ENCODE peak calls at places on chromosome 21, in seven cellular contexts. One of them, this sample, is unnamed.

GRCh38 chr21:27570306-27570868 is 603.5 kb upstream of the ADAMTS5 start:
- DNase-seq in K562: no peak
- DNase-seq in GM12878: no peak
- DNase-seq in H1: no peak
- DNase-seq in HCT116: no peak
- DNase-seq in HepG2: no peak
- DNase-seq in SK-N-SH: no peak
- DNase-seq in this sample: no peak

GRCh38 chr21:43021191-43021590 is 46.8 kb downstream of the PKNOX1 start:
- DNase-seq in HCT116: no peak
- DNase-seq in GM12878: no peak
- DNase-seq in K562: no peak
- DNase-seq in HepG2: no peak
- DNase-seq in H1: no peak
- DNase-seq in SK-N-SH: no peak
- DNase-seq in this sample: no peak

GRCh38 chr21:44758781-44759627 is 42.6 kb downstream of the UBE2G2 start:
- DNase-seq in H1: no peak
- DNase-seq in K562: no peak
- DNase-seq in HCT116: no peak
- DNase-seq in SK-N-SH: no peak
- DNase-seq in HepG2: no peak
- DNase-seq in GM12878: no peak
- DNase-seq in this sample: no peak

GRCh38 chr21:43829161-43829560 is 35.9 kb upstream of the AGPAT3 start:
- DNase-seq in H1: no peak
- DNase-seq in GM12878: no peak
- DNase-seq in K562: no peak
- DNase-seq in HCT116: no peak
- DNase-seq in HepG2: no peak
- DNase-seq in SK-N-SH: peak
- DNase-seq in this sample: no peak

GRCh38 chr21:15896501-15896900 is 166.7 kb downstream of the USP25 start:
- DNase-seq in HepG2: no peak
- DNase-seq in GM12878: no peak
- DNase-seq in K562: no peak
- DNase-seq in HCT116: no peak
- DNase-seq in SK-N-SH: no peak
- DNase-seq in H1: no peak
- DNase-seq in this sample: no peak

GRCh38 chr21:14955936-14956520 is 108.8 kb downstream of the NRIP1 start:
- DNase-seq in K562: no peak
- DNase-seq in SK-N-SH: no peak
- DNase-seq in HepG2: no peak
- DNase-seq in H1: no peak
- DNase-seq in GM12878: no peak
- DNase-seq in HCT116: no peak
- DNase-seq in this sample: no peak

GRCh38 chr21:17334478-17334877 is 178.4 kb upstream of the CXADR start:
- DNase-seq in K562: no peak
- DNase-seq in HepG2: no peak
- DNase-seq in GM12878: no peak
- DNase-seq in H1: no peak
- DNase-seq in HCT116: no peak
- DNase-seq in SK-N-SH: peak
- DNase-seq in this sample: no peak

GRCh38 chr21:44838038-44838895 is 20.4 kb upstream of the SUMO3 start:
- DNase-seq in GM12878: no peak
- DNase-seq in K562: no peak
- DNase-seq in H1: no peak
- DNase-seq in HepG2: no peak
- DNase-seq in SK-N-SH: no peak
- DNase-seq in HCT116: no peak
- DNase-seq in this sample: no peak

GRCh38 chr21:29360799-29361765 is 62.4 kb downstream of the BACH1 start:
- DNase-seq in SK-N-SH: no peak
- DNase-seq in HCT116: no peak
- DNase-seq in HepG2: no peak
- DNase-seq in K562: no peak
- DNase-seq in H1: no peak
- DNase-seq in GM12878: no peak
- DNase-seq in this sample: no peak

GRCh38 chr21:43204638-43205037 is 35.8 kb downstream of the CRYAA start:
- DNase-seq in SK-N-SH: no peak
- DNase-seq in GM12878: no peak
- DNase-seq in K562: no peak
- DNase-seq in HCT116: no peak
- DNase-seq in HepG2: no peak
- DNase-seq in H1: no peak
- DNase-seq in this sample: no peak

GRCh38 chr21:40053007-40053406 is 185.8 kb downstream of the PCP4 start:
- DNase-seq in K562: no peak
- DNase-seq in H1: no peak
- DNase-seq in HCT116: no peak
- DNase-seq in SK-N-SH: peak
- DNase-seq in HepG2: no peak
- DNase-seq in GM12878: no peak
- DNase-seq in this sample: no peak

GRCh38 chr21:21921410-21922232 is 923.4 kb downstream of the NCAM2 start:
- DNase-seq in HCT116: no peak
- DNase-seq in K562: peak
- DNase-seq in HepG2: no peak
- DNase-seq in GM12878: no peak
- DNase-seq in H1: no peak
- DNase-seq in SK-N-SH: peak
- DNase-seq in this sample: peak

GRCh38 chr21:14325575-14325974 is 57.4 kb downstream of the HSPA13 start:
- DNase-seq in GM12878: no peak
- DNase-seq in HCT116: no peak
- DNase-seq in K562: no peak
- DNase-seq in HepG2: peak
- DNase-seq in SK-N-SH: no peak
- DNase-seq in H1: no peak
- DNase-seq in this sample: no peak

GRCh38 chr21:25708467-25709065 is 26.1 kb downstream of the ATP5PF start:
- DNase-seq in H1: no peak
- DNase-seq in GM12878: no peak
- DNase-seq in SK-N-SH: peak
- DNase-seq in HepG2: peak
- DNase-seq in HCT116: peak
- DNase-seq in K562: peak
- DNase-seq in this sample: peak

GRCh38 chr21:29305068-29305467 is 6.3 kb downstream of the BACH1 start:
- DNase-seq in H1: no peak
- DNase-seq in HCT116: no peak
- DNase-seq in K562: no peak
- DNase-seq in SK-N-SH: no peak
- DNase-seq in GM12878: no peak
- DNase-seq in HepG2: no peak
- DNase-seq in this sample: no peak

GRCh38 chr21:38156200-38156599 is 100.6 kb upstream of the KCNJ15 start:
- DNase-seq in SK-N-SH: no peak
- DNase-seq in GM12878: no peak
- DNase-seq in K562: no peak
- DNase-seq in H1: no peak
- DNase-seq in HCT116: no peak
- DNase-seq in HepG2: no peak
- DNase-seq in this sample: no peak

GRCh38 chr21:34935452-34935851 is 113.7 kb downstream of the RUNX1 start:
- DNase-seq in K562: no peak
- DNase-seq in GM12878: no peak
- DNase-seq in HepG2: no peak
- DNase-seq in SK-N-SH: no peak
- DNase-seq in HCT116: no peak
- DNase-seq in H1: no peak
- DNase-seq in this sample: no peak

GRCh38 chr21:34935868-34936267 is 113.2 kb downstream of the RUNX1 start:
- DNase-seq in HCT116: no peak
- DNase-seq in GM12878: no peak
- DNase-seq in HepG2: no peak
- DNase-seq in SK-N-SH: no peak
- DNase-seq in H1: no peak
- DNase-seq in K562: no peak
- DNase-seq in this sample: no peak

GRCh38 chr21:34936874-34937563 is 112.1 kb downstream of the RUNX1 start:
- DNase-seq in H1: no peak
- DNase-seq in HCT116: no peak
- DNase-seq in GM12878: no peak
- DNase-seq in SK-N-SH: no peak
- DNase-seq in HepG2: peak
- DNase-seq in K562: no peak
- DNase-seq in this sample: no peak

GRCh38 chr21:34938079-34938764 is 110.9 kb downstream of the RUNX1 start:
- DNase-seq in HCT116: no peak
- DNase-seq in HepG2: no peak
- DNase-seq in K562: no peak
- DNase-seq in H1: no peak
- DNase-seq in GM12878: no peak
- DNase-seq in SK-N-SH: no peak
- DNase-seq in this sample: no peak

DNA sequence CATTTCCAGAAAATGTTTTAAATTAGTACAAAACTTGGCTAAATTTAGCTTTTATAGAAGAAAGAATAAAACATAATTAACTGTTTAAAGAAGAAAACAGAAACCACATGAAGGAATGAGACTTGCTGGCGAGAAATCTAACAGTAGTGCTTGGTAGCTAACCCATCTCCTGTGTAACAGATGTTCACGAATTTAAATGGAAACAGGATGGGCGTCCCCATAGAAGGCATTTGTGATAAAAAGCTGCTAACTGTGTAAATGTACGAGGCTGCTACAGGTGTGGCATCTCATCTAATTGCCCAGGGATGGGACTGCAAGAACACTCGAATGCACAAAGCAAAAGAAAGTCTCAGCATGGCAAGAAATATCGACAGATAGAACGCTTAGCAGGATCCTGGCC is 112.8 kb downstream of the RUNX1 start:
- DNase-seq in SK-N-SH: no peak
- DNase-seq in HCT116: no peak
- DNase-seq in K562: no peak
- DNase-seq in GM12878: no peak
- DNase-seq in HepG2: no peak
- DNase-seq in H1: no peak
- DNase-seq in this sample: no peak
- TF ChIP-seq JUND in SK-N-SH: no peak
- TF ChIP-seq JUND in HCT116: no peak
- TF ChIP-seq JUND in K562: no peak
- TF ChIP-seq JUND in GM12878: no peak
- TF ChIP-seq JUND in HepG2: no peak
- TF ChIP-seq JUND in H1: no peak
- TF ChIP-seq JUND in this sample: no peak

DNA sequence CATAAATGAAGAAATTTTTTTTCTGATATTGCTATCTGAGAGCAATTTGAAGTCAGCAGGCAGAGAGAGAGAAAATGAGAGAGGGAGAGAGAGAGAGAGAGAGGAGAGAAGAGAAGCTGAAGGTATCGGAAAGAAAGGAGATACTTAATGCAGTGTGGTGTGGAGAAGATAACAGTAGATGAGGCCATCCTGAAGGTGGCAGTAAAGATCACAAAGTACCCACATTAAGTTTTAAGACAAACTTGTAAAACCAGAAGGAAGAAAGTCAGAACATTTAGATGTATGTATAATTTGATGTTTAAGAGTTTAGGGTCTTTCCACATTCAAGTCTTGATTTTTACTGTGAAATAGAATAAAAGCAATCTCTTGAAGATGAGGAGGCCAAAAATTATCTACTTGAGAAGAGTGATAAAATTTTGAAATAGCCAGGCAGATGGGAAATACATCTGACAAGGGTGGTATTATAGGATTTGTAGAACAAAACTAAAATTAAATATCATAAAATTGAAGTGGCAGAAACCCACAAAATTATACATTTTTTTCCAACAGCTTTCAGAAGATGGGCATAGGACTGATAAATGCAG is 1753.4 kb downstream of the MRPL39 start:
- DNase-seq in GM12878: no peak
- DNase-seq in HepG2: no peak
- DNase-seq in HCT116: no peak
- DNase-seq in SK-N-SH: peak
- DNase-seq in H1: no peak
- DNase-seq in K562: peak
- DNase-seq in this sample: peak
- TF ChIP-seq JUND in GM12878: no peak
- TF ChIP-seq JUND in HepG2: no peak
- TF ChIP-seq JUND in HCT116: no peak
- TF ChIP-seq JUND in SK-N-SH: no peak
- TF ChIP-seq JUND in H1: no peak
- TF ChIP-seq JUND in K562: no peak
- TF ChIP-seq JUND in this sample: no peak

DNA sequence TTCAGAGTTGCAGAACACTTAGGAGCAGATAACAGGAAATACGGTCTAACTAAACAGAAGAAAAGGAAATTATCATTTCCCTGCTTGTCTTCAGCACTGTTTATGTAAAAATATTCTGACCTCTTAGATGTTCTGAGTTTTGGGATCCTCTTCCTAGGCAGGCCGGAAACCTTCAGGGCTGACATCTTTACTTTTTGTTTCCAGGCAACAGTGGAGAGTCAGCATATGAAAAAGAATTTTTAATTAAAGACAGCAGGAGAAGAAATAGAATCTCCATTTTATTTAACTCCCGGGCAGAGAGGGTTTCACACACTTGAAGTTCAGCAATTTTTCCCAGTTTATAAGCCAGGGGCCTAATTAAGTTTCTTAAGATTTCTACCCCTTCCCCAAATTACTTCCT is 5.1 kb upstream of the RIPPLY3 start:
- DNase-seq in HepG2: no peak
- DNase-seq in H1: no peak
- DNase-seq in HCT116: no peak
- DNase-seq in GM12878: no peak
- DNase-seq in SK-N-SH: no peak
- DNase-seq in K562: no peak
- DNase-seq in this sample: no peak
- TF ChIP-seq JUND in HepG2: no peak
- TF ChIP-seq JUND in H1: no peak
- TF ChIP-seq JUND in HCT116: no peak
- TF ChIP-seq JUND in GM12878: no peak
- TF ChIP-seq JUND in SK-N-SH: no peak
- TF ChIP-seq JUND in K562: no peak
- TF ChIP-seq JUND in this sample: no peak

GRCh38 chr21:33522950-33523349 is 19.0 kb downstream of the GART start:
- DNase-seq in K562: peak
- DNase-seq in H1: no peak
- DNase-seq in SK-N-SH: no peak
- DNase-seq in HCT116: no peak
- DNase-seq in GM12878: no peak
- DNase-seq in HepG2: no peak
- DNase-seq in this sample: no peak
- TF ChIP-seq JUND in K562: no peak
- TF ChIP-seq JUND in H1: no peak
- TF ChIP-seq JUND in SK-N-SH: no peak
- TF ChIP-seq JUND in HCT116: no peak
- TF ChIP-seq JUND in GM12878: no peak
- TF ChIP-seq JUND in HepG2: no peak
- TF ChIP-seq JUND in this sample: no peak

This sample was measured in T47D.